ENCODE peak calls at places on chromosomes 1 and 21, in seven cellular contexts. T, R, H, J, U, D and B are unnamed samples.

GRCh38 chr1:226980565-226981385 is 40.7 kb downstream of the COQ8A start:
- ATAC-seq in J (no peak), U (no peak), D (no peak), H (no peak), T (peak; percentile 33), R (peak; percentile 81), B (no peak)

GRCh38 chr1:1146596-1146995 is 27.1 kb upstream of the TTLL10 start:
- ATAC-seq in U (no peak), R (no peak), D (no peak), T (no peak), J (no peak), H (no peak), B (no peak)

GRCh38 chr1:4046836-4047461 is 146.9 kb upstream of the C1orf174 start:
- ATAC-seq in D (no peak), R (no peak), U (no peak), H (no peak), T (no peak), J (no peak), B (no peak)

GRCh38 chr1:104073463-104073902 is 323.8 kb downstream of the AMY1C start:
- ATAC-seq in U (no peak), T (no peak), J (no peak), D (no peak), H (no peak), R (no peak), B (no peak)

GRCh38 chr1:79716481-79716880 is 710.0 kb upstream of the ADGRL4 start:
- ATAC-seq in R (no peak), H (no peak), T (no peak), U (no peak), D (no peak), J (no peak), B (no peak)

GRCh38 chr1:10429868-10430215 is 391 bp upstream of the CENPS start:
- ATAC-seq in D (no peak), U (no peak), T (no peak), H (no peak), J (no peak), R (no peak), B (no peak)

GRCh38 chr1:62391369-62391971 is 45.4 kb upstream of the USP1 start:
- ATAC-seq in U (no peak), H (peak; percentile 86), R (no peak), D (peak; percentile 99), J (peak; percentile 95), T (peak; percentile 27), B (no peak)

GRCh38 chr21:36232641-36233040 is 76.0 kb downstream of the DOP1B start:
- ATAC-seq in J (no peak), R (no peak), H (no peak), D (no peak), T (peak; percentile 58), U (no peak), B (no peak)

GRCh38 chr1:25878690-25879089 is 3.2 kb upstream of the PAQR7 start:
- ATAC-seq in U (no peak), D (no peak), H (no peak), J (no peak), T (no peak), R (no peak), B (no peak)

GRCh38 chr1:33377013-33377412 is 53.9 kb downstream of the PHC2 start:
- ATAC-seq in T (no peak), H (no peak), R (no peak), U (no peak), D (peak; percentile 21), J (no peak), B (no peak)

GRCh38 chr1:196609114-196609737 is 986 bp upstream of the KCNT2 start:
- ATAC-seq in T (peak; percentile 61), J (peak; percentile 74), U (no peak), H (peak; percentile 96), R (peak; percentile 54), D (no peak), B (peak; percentile 62)

GRCh38 chr1:213737398-213738040 is 250.3 kb upstream of the PROX1 start:
- ATAC-seq in R (peak; percentile 95), U (no peak), D (no peak), T (no peak), H (peak; percentile 96), J (no peak), B (no peak)

GRCh38 chr1:246959944-246960693 is 28.4 kb upstream of the AHCTF1 start:
- ATAC-seq in R (peak; percentile 61), T (no peak), U (no peak), H (no peak), D (no peak), J (peak; percentile 77), B (peak; percentile 50)

GRCh38 chr1:44581205-44581604 is 93.1 kb downstream of the TMEM53 start:
- ATAC-seq in J (no peak), T (no peak), U (no peak), R (no peak), H (no peak), D (no peak), B (no peak)

GRCh38 chr1:184504012-184504694 is 117.3 kb downstream of the C1orf21 start:
- ATAC-seq in U (no peak), T (no peak), H (no peak), R (no peak), D (no peak), J (no peak), B (no peak)

GRCh38 chr1:201937624-201938212 is 8.6 kb downstream of the LMOD1 start:
- ATAC-seq in J (no peak), H (no peak), T (no peak), R (no peak), U (no peak), D (no peak), B (peak; percentile 39)

GRCh38 chr1:26318338-26319064 is 743 bp downstream of the CD52 start:
- ATAC-seq in J (peak; percentile 1), H (no peak), U (peak; percentile 15), T (no peak), R (peak; percentile 10), D (no peak), B (no peak)

GRCh38 chr1:45930258-45931150 is 127.1 kb downstream of the MAST2 start:
- ATAC-seq in J (peak; percentile 43), D (no peak), T (no peak), H (no peak), R (peak; percentile 19), U (no peak), B (no peak)

GRCh38 chr1:93608188-93609109 is 73.2 kb downstream of the BCAR3 start:
- ATAC-seq in U (peak; percentile 19), J (no peak), R (no peak), D (no peak), H (peak; percentile 16), T (no peak), B (peak; percentile 20)

GRCh38 chr1:230792691-230793462 is 45.7 kb downstream of the CAPN9 start:
- ATAC-seq in D (no peak), J (peak; percentile 41), U (no peak), H (peak; percentile 61), R (no peak), T (no peak), B (no peak)

GRCh38 chr1:72435025-72435424 is 152.7 kb upstream of the NEGR1 start:
- ATAC-seq in U (no peak), T (no peak), J (no peak), D (no peak), R (no peak), H (no peak), B (no peak)

GRCh38 chr21:39602076-39602689 is 10.6 kb upstream of the B3GALT5 start:
- ATAC-seq in D (no peak), U (no peak), T (no peak), H (no peak), J (peak; percentile 42), R (no peak), B (no peak)

DNA sequence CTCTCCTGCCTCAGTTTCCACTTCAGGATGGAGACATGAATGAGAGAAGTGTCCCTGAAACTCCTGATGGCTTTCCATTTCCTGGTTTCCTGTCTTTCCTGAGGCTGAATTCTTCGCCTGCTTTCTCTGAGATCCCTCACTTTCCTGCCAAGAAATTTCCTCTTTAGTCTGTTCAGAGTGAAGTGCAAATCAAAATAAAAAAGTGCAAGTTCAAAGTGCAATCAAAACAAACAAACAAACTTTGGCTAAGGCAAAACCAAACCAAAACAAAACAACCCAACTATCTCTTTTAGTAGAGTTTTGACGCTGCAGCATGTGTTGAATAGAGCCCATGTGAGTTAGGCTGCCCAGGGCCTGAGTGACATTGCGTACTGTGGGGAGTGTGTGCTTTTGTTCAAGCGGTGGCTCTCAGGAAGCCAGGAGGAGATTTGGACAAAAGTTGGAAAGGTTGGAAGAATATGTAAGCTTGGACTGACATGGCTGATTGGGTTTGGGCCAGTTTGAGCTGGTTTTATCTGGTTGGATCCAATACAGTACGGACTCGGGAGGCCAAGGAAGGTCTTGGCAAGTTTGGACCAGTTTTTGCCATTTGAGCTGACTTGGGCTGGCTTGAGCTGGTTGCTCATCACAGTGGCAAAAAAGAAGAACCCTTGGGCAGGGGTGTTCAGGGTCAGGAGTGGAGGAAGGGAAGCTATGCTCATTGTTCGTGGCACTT is 61.1 kb upstream of the TINAGL1 start:
- ATAC-seq in U (no peak), R (peak; percentile 67), J (no peak), T (no peak), D (no peak), H (no peak), B (no peak)
- H3K27ac ChIP-seq in U (no peak overlapping the region), R (peak overlapping the region; percentile 79), J (no peak overlapping the region), T (no peak overlapping the region), D (no peak overlapping the region), H (no peak overlapping the region), B (no peak overlapping the region)

GRCh38 chr1:109984456-109985250 is at the start of gene AHCYL1:
- ATAC-seq in J (peak; percentile 97), U (peak; percentile 98), T (peak; percentile 97), R (peak; percentile 96), H (peak; percentile 90), D (peak; percentile 97), B (peak; percentile 97)
- TF ChIP-seq POLR2A in J (peak; percentile 95), U (no peak), T (peak; percentile 99), R (peak; percentile 98), H (peak; percentile 83), D (peak; percentile 70), B (peak; percentile 98)

DNA sequence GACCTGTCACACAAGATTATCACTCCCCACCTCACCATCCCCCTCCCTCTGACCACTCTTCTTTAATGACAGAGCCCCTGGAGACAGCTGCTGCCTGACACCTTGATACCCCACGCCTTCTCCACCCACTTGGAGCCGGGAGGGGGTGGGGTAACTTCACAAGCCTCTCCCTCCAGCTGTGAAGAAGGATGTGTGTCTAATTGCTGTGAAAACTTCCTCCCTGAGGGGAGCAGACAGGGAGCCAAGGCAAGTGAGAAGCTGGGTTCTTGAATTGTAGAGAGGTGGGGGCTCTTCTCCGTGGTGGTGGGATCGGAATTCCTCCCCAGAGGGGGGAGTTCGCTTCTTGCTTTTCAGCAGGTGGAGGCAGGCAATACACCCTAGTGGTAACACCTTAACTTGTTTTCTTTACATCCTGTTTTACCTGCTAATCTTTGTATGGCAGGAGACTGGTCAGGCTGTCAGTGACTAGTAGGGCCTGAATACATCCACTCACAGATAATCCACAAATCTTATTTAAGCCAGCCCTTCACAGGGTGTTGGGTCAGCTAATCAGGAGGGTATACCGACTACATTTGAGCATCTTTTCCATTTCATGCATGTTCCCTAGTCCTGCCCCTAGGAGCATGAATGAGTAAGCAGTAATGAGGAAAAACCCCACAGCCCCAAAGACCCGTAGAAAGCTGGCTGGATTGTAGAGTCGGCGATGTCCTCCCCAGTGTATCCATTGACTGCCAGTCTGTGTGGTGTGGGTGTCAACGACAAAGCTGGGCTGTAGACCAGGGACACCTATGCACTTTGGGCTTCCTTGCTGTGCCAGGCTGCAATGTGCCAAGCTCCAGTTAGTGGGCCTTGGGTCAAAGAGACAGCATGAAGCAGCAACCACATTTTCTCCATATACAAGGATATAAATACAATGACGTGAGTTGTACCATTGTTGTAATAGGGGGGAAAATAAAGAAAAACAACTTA is 57.3 kb downstream of the NFASC start:
- ATAC-seq in D (no peak), H (no peak), R (no peak), T (no peak), J (no peak), U (peak; percentile 26), B (no peak)
- H3K27ac ChIP-seq in D (no peak overlapping the region), H (no peak overlapping the region), R (no peak overlapping the region), T (no peak overlapping the region), J (no peak overlapping the region), U (no peak overlapping the region), B (no peak overlapping the region)

GRCh38 chr1:58781541-58782307 is 2.1 kb downstream of the JUN start:
- ATAC-seq in H (no peak), T (no peak), R (peak; percentile 1), U (no peak), D (no peak), J (peak; percentile 20), B (no peak)
- TF ChIP-seq POLR2A in H (peak; percentile 54), T (peak; percentile 59), R (no peak), U (no peak), D (no peak), J (no peak), B (peak; percentile 50)